ENCODE peak calls at places on chromosomes 13 and 19, in eight cellular contexts. A is stomach, L is esophagus squamous epithelium, S is transverse colon, Q is IMR-90, B is body of pancreas, W is Peyer's patch, P is right lobe of liver. G is an unnamed sample.

GRCh38 chr13:112072531-112073244 is 5.7 kb downstream of the SOX1 start:
- DNase-seq in A (no peak), L (no peak), S (no peak), Q (no peak), B (no peak), W (no peak), P (no peak), G (no peak)

GRCh38 chr13:46552302-46552680 is 679 bp upstream of the LRCH1 start:
- DNase-seq in A (peak; percentile 34), L (no peak), S (peak; percentile 26), Q (no peak), B (peak; percentile 28), W (no peak), P (no peak), G (peak; percentile 11)

GRCh38 chr13:112980441-112980840 is 11.4 kb downstream of the MCF2L start:
- DNase-seq in A (no peak), L (no peak), S (no peak), Q (no peak), B (no peak), W (no peak), P (no peak), G (peak; percentile 39)

GRCh38 chr19:17070912-17071311 is 4.3 kb downstream of the HAUS8 start:
- DNase-seq in A (no peak), L (no peak), S (no peak), Q (no peak), B (no peak), W (no peak), P (no peak), G (no peak)

GRCh38 chr19:45348367-45349125 is 8.0 kb downstream of the KLC3 start:
- DNase-seq in A (no peak), L (no peak), S (no peak), Q (no peak), B (no peak), W (no peak), P (no peak), G (no peak)

GRCh38 chr13:97459215-97459772 is 25.3 kb downstream of the RAP2A start:
- DNase-seq in A (no peak), L (no peak), S (no peak), Q (no peak), B (no peak), W (no peak), P (no peak), G (no peak)

GRCh38 chr13:80342541-80343371 is 1.8 kb upstream of the SPRY2 start:
- DNase-seq in A (peak; percentile 89), L (no peak), S (peak; percentile 87), Q (peak; percentile 66), B (peak; percentile 89), W (peak; percentile 52), P (peak; percentile 91), G (peak; percentile 88)

GRCh38 chr19:41935781-41936415 is 7.6 kb upstream of the ERFL start:
- DNase-seq in A (no peak), L (no peak), S (no peak), Q (no peak), B (no peak), W (no peak), P (no peak), G (no peak)

GRCh38 chr13:31056650-31057275 is 104.9 kb downstream of the HSPH1 start:
- DNase-seq in A (no peak), L (no peak), S (no peak), Q (peak; percentile 35), B (no peak), W (no peak), P (no peak), G (no peak)

GRCh38 chr19:18504886-18505610 is 16.8 kb downstream of the ELL start:
- DNase-seq in A (no peak), L (no peak), S (peak; percentile 45), Q (no peak), B (no peak), W (no peak), P (no peak), G (no peak)

GRCh38 chr19:12202250-12202649 is 39.4 kb downstream of the ZNF136 start:
- DNase-seq in A (peak; percentile 66), L (no peak), S (peak; percentile 64), Q (no peak), B (peak; percentile 66), W (peak; percentile 20), P (no peak), G (peak; percentile 52)

GRCh38 chr19:49684983-49685553 is 4.3 kb upstream of the ADM5 start:
- DNase-seq in A (no peak), L (no peak), S (no peak), Q (no peak), B (no peak), W (no peak), P (no peak), G (no peak)
- TF ChIP-seq CTCF in A (no peak), L (no peak), S (no peak), Q (no peak), B (no peak), W (no peak), P (no peak), G (no peak)

GRCh38 chr19:4327877-4328242 is 10.8 kb downstream of the STAP2 start:
- DNase-seq in A (no peak), L (no peak), S (no peak), Q (no peak), B (no peak), W (no peak), P (no peak), G (no peak)

GRCh38 chr19:4328243-4328990 is 10.2 kb downstream of the STAP2 start:
- DNase-seq in A (peak; percentile 96), L (peak; percentile 97), S (peak; percentile 96), Q (peak; percentile 74), B (peak; percentile 95), W (peak; percentile 91), P (peak; percentile 97), G (peak; percentile 93)

GRCh38 chr19:4327252-4327876 is 11.3 kb downstream of the STAP2 start:
- DNase-seq in A (peak; percentile 86), L (peak; percentile 50), S (peak; percentile 83), Q (peak; percentile 13), B (peak; percentile 83), W (peak; percentile 69), P (peak; percentile 75), G (peak; percentile 37)

GRCh38 chr19:4326837-4327251 is 11.8 kb downstream of the STAP2 start:
- DNase-seq in A (no peak), L (no peak), S (no peak), Q (no peak), B (peak; percentile 11), W (no peak), P (no peak), G (peak; percentile 25)

GRCh38 chr19:4326215-4326836 is 12.3 kb downstream of the STAP2 start:
- DNase-seq in A (no peak), L (no peak), S (no peak), Q (no peak), B (no peak), W (no peak), P (no peak), G (no peak)
- TF ChIP-seq POLR2A in A (no peak), L (no peak), S (no peak), Q (no peak), B (no peak), W (no peak), P (no peak), G (no peak)

GRCh38 chr13:98869408-98870090 is 108.3 kb downstream of the DOCK9 start:
- DNase-seq in A (peak; percentile 29), L (no peak), S (no peak), Q (no peak), B (peak; percentile 24), W (no peak), P (no peak), G (no peak)
- TF ChIP-seq CTCF in A (no peak), L (peak; percentile 20), S (no peak), Q (peak; percentile 31), B (no peak), W (no peak), P (no peak), G (no peak)

GRCh38 chr13:52009985-52010384 is 1.3 kb downstream of the ATP7B start:
- DNase-seq in A (no peak), L (no peak), S (no peak), Q (no peak), B (no peak), W (no peak), P (no peak), G (no peak)
- TF ChIP-seq POLR2A in A (no peak), L (no peak), S (no peak), Q (no peak), B (no peak), W (no peak), P (no peak), G (no peak)

GRCh38 chr13:79155883-79156282 is 250.2 kb downstream of the RBM26 start:
- DNase-seq in A (no peak), L (no peak), S (no peak), Q (no peak), B (no peak), W (no peak), P (no peak), G (no peak)
- TF ChIP-seq CTCF in A (no peak), L (no peak), S (no peak), Q (no peak), B (no peak), W (no peak), P (no peak), G (no peak)

GRCh38 chr13:100090861-100091260 is 2.0 kb downstream of the PCCA start:
- DNase-seq in A (no peak), L (no peak), S (no peak), Q (no peak), B (no peak), W (no peak), P (no peak), G (no peak)

GRCh38 chr13:100095498-100095897 is 6.6 kb downstream of the PCCA start:
- DNase-seq in A (no peak), L (no peak), S (no peak), Q (no peak), B (no peak), W (no peak), P (no peak), G (no peak)

GRCh38 chr13:100088282-100088647 is 628 bp upstream of the PCCA start:
- DNase-seq in A (no peak), L (no peak), S (no peak), Q (no peak), B (no peak), W (no peak), P (no peak), G (no peak)

GRCh38 chr13:100088648-100089601 is at the start of gene PCCA:
- DNase-seq in A (peak; percentile 95), L (peak; percentile 42), S (peak; percentile 97), Q (peak; percentile 89), B (peak; percentile 97), W (peak; percentile 91), P (peak; percentile 98), G (peak; percentile 96)

DNA sequence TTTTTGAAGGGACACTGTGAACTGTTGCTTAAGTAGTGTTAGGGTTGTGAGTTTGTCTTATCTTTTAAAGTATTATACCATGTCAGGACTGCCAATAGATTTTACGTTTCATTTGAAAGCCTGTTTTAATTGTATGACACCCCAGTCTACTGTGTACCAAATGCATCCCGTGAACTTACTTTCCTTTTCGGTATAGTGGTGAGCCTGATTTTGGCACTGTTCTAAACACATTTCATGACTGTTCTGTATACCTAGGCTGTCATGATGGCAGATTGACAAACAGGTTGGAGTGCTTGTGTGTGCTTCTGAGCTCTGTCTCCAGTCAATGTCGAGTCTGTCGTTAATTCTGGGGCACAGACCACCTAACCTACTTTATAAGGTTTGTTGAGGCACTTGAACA is 740 bp downstream of the PCCA start:
- DNase-seq in A (no peak), L (no peak), S (no peak), Q (peak; percentile 34), B (no peak), W (no peak), P (no peak), G (peak; percentile 31)
- TF ChIP-seq POLR2A in A (no peak), L (no peak), S (no peak), Q (no peak), B (no peak), W (no peak), P (peak; percentile 35), G (no peak)